ENCODE peak calls at places on chromosomes 12 and 14, in four cellular contexts. P is H1, G is HepG2, F is GM12878. W is an unnamed sample.

GRCh38 chr14:70317969-70318634 is 41.4 kb downstream of the COX16 start:
- DNase-seq in P (peak), G (peak), F (peak), W (peak)

GRCh38 chr14:27660683-27661082 is 1062.8 kb upstream of the NOVA1 start:
- DNase-seq in P (no peak), G (no peak), F (no peak), W (no peak)

GRCh38 chr12:97757431-97758091 is 295.0 kb downstream of the RMST start:
- DNase-seq in P (no peak), G (peak), F (no peak), W (no peak)

GRCh38 chr12:94783862-94784261 is 133.5 kb upstream of the TMCC3 start:
- DNase-seq in P (no peak), G (no peak), F (no peak), W (no peak)

GRCh38 chr12:5716221-5716620 is 228.8 kb downstream of the ANO2 start:
- DNase-seq in P (no peak), G (no peak), F (no peak), W (no peak)

GRCh38 chr12:66467932-66468331 is 165.6 kb downstream of the HELB start:
- DNase-seq in P (no peak), G (no peak), F (no peak), W (peak)

GRCh38 chr12:106919910-106920544 is 35.7 kb upstream of the TMEM263 start:
- DNase-seq in P (no peak), G (peak), F (no peak), W (peak)

GRCh38 chr14:98408713-98409112 is 863.3 kb downstream of the BCL11B start:
- DNase-seq in P (no peak), G (no peak), F (no peak), W (no peak)

GRCh38 chr12:104501641-104502040 is 44.9 kb downstream of the CHST11 start:
- DNase-seq in P (no peak), G (no peak), F (no peak), W (no peak)

GRCh38 chr14:37869633-37870032 is 274.2 kb downstream of the TTC6 start:
- DNase-seq in P (no peak), G (no peak), F (no peak), W (no peak)

GRCh38 chr12:101877816-101878811 is 734 bp downstream of the DRAM1 start:
- DNase-seq in P (no peak), G (peak), F (no peak), W (peak)

GRCh38 chr12:480831-481230 is 21.1 kb downstream of the B4GALNT3 start:
- DNase-seq in P (no peak), G (no peak), F (no peak), W (no peak)

GRCh38 chr12:46468159-46468558 is 95.6 kb upstream of the SLC38A2 start:
- DNase-seq in P (no peak), G (no peak), F (no peak), W (no peak)

GRCh38 chr12:96049096-96049495 is 13.7 kb upstream of the LTA4H start:
- DNase-seq in P (no peak), G (no peak), F (no peak), W (no peak)

GRCh38 chr12:119180380-119181040 is 1.8 kb downstream of the HSPB8 start:
- DNase-seq in P (no peak), G (no peak), F (no peak), W (no peak)

GRCh38 chr14:31388687-31389413 is 31.5 kb downstream of the HEATR5A start:
- DNase-seq in P (no peak), G (no peak), F (no peak), W (no peak)

GRCh38 chr14:89447182-89447970 is 30.3 kb upstream of the FOXN3 start:
- DNase-seq in P (no peak), G (no peak), F (no peak), W (no peak)

GRCh38 chr12:6528539-6529235 is 5.6 kb upstream of the GAPDH start:
- DNase-seq in P (no peak), G (no peak), F (no peak), W (no peak)

GRCh38 chr14:36724162-36724561 is 62.5 kb downstream of the PAX9 start:
- DNase-seq in P (no peak), G (no peak), F (no peak), W (no peak)

GRCh38 chr12:119804011-119804641 is 73.0 kb downstream of the CIT start:
- DNase-seq in P (peak), G (peak), F (no peak), W (peak)

GRCh38 chr12:54215990-54216579 is 27.3 kb upstream of the SMUG1 start:
- DNase-seq in P (no peak), G (no peak), F (no peak), W (no peak)

GRCh38 chr12:848519-849191 is 96.3 kb downstream of the WNK1 start:
- DNase-seq in P (no peak), G (no peak), F (no peak), W (no peak)

GRCh38 chr14:69695664-69696527 is 71.0 kb upstream of the SRSF5 start:
- DNase-seq in P (no peak), G (no peak), F (no peak), W (peak)

GRCh38 chr12:65196762-65197567 is 27.6 kb downstream of the LEMD3 start:
- DNase-seq in P (no peak), G (no peak), F (no peak), W (no peak)

GRCh38 chr12:106079148-106079738 is 59.5 kb downstream of the NUAK1 start:
- DNase-seq in P (no peak), G (no peak), F (no peak), W (no peak)

GRCh38 chr12:92363295-92364146 is 217.9 kb upstream of the BTG1 start:
- DNase-seq in P (no peak), G (no peak), F (peak), W (peak)

GRCh38 chr12:53096761-53097160 is 706 bp upstream of the IGFBP6 start:
- DNase-seq in P (no peak), G (no peak), F (no peak), W (no peak)

GRCh38 chr12:50786498-50787231 is 22.8 kb downstream of the ATF1 start:
- DNase-seq in P (no peak), G (peak), F (no peak), W (no peak)

GRCh38 chr14:73245401-73246325 is 8.4 kb downstream of the PAPLN start:
- DNase-seq in P (no peak), G (no peak), F (no peak), W (peak)

GRCh38 chr12:71476513-71476912 is 36.9 kb downstream of the LGR5 start:
- DNase-seq in P (no peak), G (no peak), F (no peak), W (no peak)

DNA sequence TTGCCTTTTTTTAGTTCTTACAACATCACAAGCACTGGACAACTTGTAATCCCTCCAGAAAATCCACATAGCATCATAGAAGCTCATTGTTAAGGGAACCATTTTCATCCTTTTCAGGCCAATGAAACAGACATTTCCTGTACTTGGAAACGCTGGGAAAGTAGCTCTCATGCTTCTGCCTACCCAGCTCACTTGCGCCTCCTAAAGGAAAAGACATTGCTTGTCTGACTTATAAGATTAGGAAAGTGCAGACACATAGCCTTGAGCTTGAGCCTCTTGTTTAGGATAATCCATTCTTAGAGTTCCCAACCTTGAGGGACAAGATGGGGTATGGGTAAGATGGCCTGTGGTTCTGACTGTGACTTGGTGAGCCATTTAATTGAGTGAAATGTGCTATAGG is 589.5 kb downstream of the NOVA1 start:
- DNase-seq in P (peak), G (no peak), F (no peak), W (peak)
- TF ChIP-seq TCF12 in P (no peak), G (no peak), F (no peak), W (no peak)

GRCh38 chr14:61608245-61609142 is 86.8 kb upstream of the HIF1A start:
- DNase-seq in P (no peak), G (peak), F (no peak), W (peak)
- TF ChIP-seq TCF12 in P (no peak), G (no peak), F (no peak), W (peak)

GRCh38 chr12:26648584-26648983 is 184.4 kb downstream of the ITPR2 start:
- DNase-seq in P (no peak), G (no peak), F (no peak), W (no peak)

GRCh38 chr12:26654623-26655022 is 178.4 kb downstream of the ITPR2 start:
- DNase-seq in P (no peak), G (no peak), F (no peak), W (no peak)

GRCh38 chr12:26651036-26651435 is 182.0 kb downstream of the ITPR2 start:
- DNase-seq in P (no peak), G (no peak), F (no peak), W (no peak)

GRCh38 chr12:26648999-26649398 is 184.0 kb downstream of the ITPR2 start:
- DNase-seq in P (no peak), G (no peak), F (no peak), W (no peak)

GRCh38 chr12:26651566-26652188 is 181.3 kb downstream of the ITPR2 start:
- DNase-seq in P (peak), G (peak), F (peak), W (peak)
- TF ChIP-seq TCF12 in P (no peak), G (no peak), F (no peak), W (no peak)

DNA sequence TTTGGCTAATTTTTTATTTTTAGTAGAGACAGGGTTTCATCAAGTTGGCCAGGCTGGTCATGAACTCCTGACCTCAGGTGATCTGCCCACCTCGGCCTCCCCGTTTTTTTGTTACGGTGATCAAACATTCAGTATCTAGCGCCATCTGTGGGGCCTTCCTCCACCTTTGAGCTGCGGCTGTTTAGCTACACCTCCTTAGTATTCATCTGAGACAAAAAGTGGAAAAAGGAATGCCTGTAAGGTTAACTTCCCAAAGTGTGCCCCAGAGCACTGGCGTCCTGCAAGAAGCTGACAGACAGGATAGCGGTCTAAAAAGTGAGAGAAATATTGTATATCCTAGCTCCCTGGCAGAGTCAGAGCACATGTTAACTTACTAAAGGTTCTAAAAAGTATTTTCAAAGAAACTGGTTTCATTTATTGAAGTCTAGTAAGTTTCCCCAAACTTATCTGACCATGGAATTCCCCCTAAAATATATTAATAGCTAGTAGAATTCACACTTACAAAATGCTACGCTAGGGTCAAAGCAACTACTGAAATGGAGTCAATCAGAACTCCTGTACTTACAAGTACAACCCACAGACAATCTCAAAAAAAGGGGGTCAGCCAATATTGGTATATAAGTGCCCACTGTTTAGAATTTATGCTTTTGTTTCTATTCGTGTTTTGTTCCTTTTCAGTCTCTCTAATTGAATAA is 59.1 kb downstream of the DUSP16 start:
- DNase-seq in P (peak), G (no peak), F (no peak), W (no peak)
- TF ChIP-seq TCF12 in P (no peak), G (no peak), F (no peak), W (no peak)

DNA sequence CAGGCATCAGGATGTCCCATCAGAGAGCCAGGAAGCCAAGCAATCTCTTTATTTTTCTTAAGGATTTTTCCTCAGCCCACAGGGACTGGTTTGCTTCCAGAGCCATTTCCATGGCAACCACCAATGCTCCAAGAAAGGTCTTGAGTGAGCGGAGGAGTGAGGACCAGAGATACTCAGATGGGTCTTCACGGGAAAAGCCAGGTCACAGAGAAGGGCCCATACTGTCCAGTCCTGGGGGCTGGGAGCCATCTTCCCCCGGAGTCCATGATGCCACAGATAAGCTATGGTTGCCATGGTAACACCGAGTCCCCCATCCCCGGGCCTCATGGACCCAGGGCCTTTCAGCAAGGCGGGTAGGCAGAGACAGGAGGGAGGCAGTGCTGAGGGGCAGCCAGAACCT is 28.6 kb downstream of the CMKLR1 start:
- DNase-seq in P (no peak), G (no peak), F (no peak), W (peak)
- TF ChIP-seq TCF12 in P (no peak), G (no peak), F (no peak), W (no peak)

W was measured in SK-N-SH.